ENCODE peak calls at places on chromosomes 12 and 14, in six cellular contexts. E is left lung; F is Right ventricle myocardium inferior; W is CD8-positive, alpha-beta T cell; B is left lobe of liver; P is stimulated activated effector memory CD8-positive, alpha-beta T cell treated with anti-CD3 and anti-CD28 coated beads, Interleukin-12 subunit alpha, Interleukin-12 subunit beta, amount 100 ng/mL, for 72 hours. L is an unnamed sample.

GRCh38 chr12:42172811-42173210 is 28.1 kb upstream of the GXYLT1 start:
- ATAC-seq in E (peak), B (no peak), F (peak), P (no peak), W (no peak), L (no peak)

GRCh38 chr14:94717808-94718207 is 52.1 kb downstream of the GSC start:
- ATAC-seq in P (no peak), B (no peak), E (no peak), F (no peak), W (no peak), L (no peak)

GRCh38 chr12:75820848-75821578 is 210.6 kb downstream of the PHLDA1 start:
- ATAC-seq in W (no peak), P (no peak), E (peak), B (no peak), F (peak), L (no peak)

GRCh38 chr14:96962337-96962736 is 165.2 kb downstream of the VRK1 start:
- ATAC-seq in F (no peak), W (peak), B (peak), E (peak), P (peak), L (peak)

GRCh38 chr14:91294153-91294552 is 49.6 kb upstream of the GPR68 start:
- ATAC-seq in W (no peak), E (no peak), B (no peak), P (no peak), F (peak), L (no peak)

GRCh38 chr14:70935135-70935534 is 27.9 kb downstream of the PCNX1 start:
- ATAC-seq in W (peak), B (peak), E (no peak), P (no peak), F (no peak), L (no peak)

GRCh38 chr12:63949902-63950301 is 105.4 kb downstream of the SRGAP1 start:
- ATAC-seq in W (no peak), P (no peak), E (no peak), B (peak), F (peak), L (no peak)

GRCh38 chr14:95217391-95217900 is 60.1 kb upstream of the DICER1 start:
- ATAC-seq in F (no peak), P (no peak), W (no peak), B (no peak), E (no peak), L (no peak)

GRCh38 chr12:121678721-121679300 is 9.4 kb upstream of the MORN3 start:
- ATAC-seq in B (no peak), P (no peak), E (no peak), F (no peak), W (no peak), L (no peak)

GRCh38 chr14:96617635-96618034 is 115.5 kb downstream of the PAPOLA start:
- ATAC-seq in W (no peak), B (no peak), F (no peak), E (no peak), P (no peak), L (no peak)

GRCh38 chr12:52141306-52141705 is 50.5 kb downstream of the KRT80 start:
- ATAC-seq in B (no peak), F (no peak), E (no peak), P (no peak), W (no peak), L (no peak)

GRCh38 chr12:2974560-2974971 is 15.4 kb downstream of the TEAD4 start:
- ATAC-seq in E (peak), B (no peak), P (no peak), W (no peak), F (no peak), L (no peak)

GRCh38 chr12:40393031-40393430 is 168.2 kb downstream of the LRRK2 start:
- ATAC-seq in W (no peak), E (peak), F (no peak), P (no peak), B (no peak), L (no peak)

GRCh38 chr12:77120695-77121094 is 55.3 kb upstream of the E2F7 start:
- ATAC-seq in P (no peak), F (no peak), W (no peak), B (no peak), E (no peak), L (no peak)

GRCh38 chr14:101120636-101121398 is 217.3 kb upstream of the RTL1 start:
- ATAC-seq in F (peak), E (peak), P (peak), W (peak), B (peak), L (peak)

GRCh38 chr12:71972441-71973074 is 33.9 kb downstream of the TPH2 start:
- ATAC-seq in E (no peak), B (peak), F (no peak), P (no peak), W (no peak), L (no peak)